ENCODE peak calls at places on chromosomes 4 and X, in seven cellular contexts. I, H, F, W, Y, X and G are unnamed samples.

GRCh38 chrX:151552721-151553120 is 10.8 kb upstream of the PASD1 start:
- DNase-seq in Y (no peak), H (no peak), X (no peak), W (no peak), I (no peak), F (no peak), G (no peak)

GRCh38 chrX:112961981-112962380 is 121.3 kb upstream of the AMOT start:
- DNase-seq in X (no peak), H (no peak), Y (no peak), W (no peak), F (no peak), I (no peak), G (no peak)

GRCh38 chr4:79923290-79923689 is 149.7 kb downstream of the ANTXR2 start:
- DNase-seq in H (no peak), Y (no peak), X (no peak), F (no peak), W (no peak), I (peak), G (no peak)

GRCh38 chrX:15849555-15849954 is 5.1 kb downstream of the AP1S2 start:
- DNase-seq in W (no peak), Y (no peak), H (no peak), F (no peak), I (no peak), X (no peak), G (no peak)

GRCh38 chr4:80142396-80143304 is 54.7 kb upstream of the PRDM8 start:
- DNase-seq in X (no peak), H (no peak), Y (no peak), F (no peak), W (no peak), I (no peak), G (no peak)

GRCh38 chrX:1138476-1138875 is 74.0 kb downstream of the CRLF2 start:
- DNase-seq in I (no peak), H (no peak), Y (no peak), X (no peak), W (no peak), F (no peak), G (no peak)

GRCh38 chr4:151610229-151610628 is 150.6 kb downstream of the GATB start:
- DNase-seq in H (no peak), F (no peak), W (no peak), X (no peak), Y (no peak), I (no peak), G (no peak)

GRCh38 chr4:56424697-56425514 is 10.5 kb downstream of the PPAT start:
- DNase-seq in X (peak), W (no peak), F (peak), Y (no peak), H (no peak), I (no peak), G (no peak)

GRCh38 chrX:71941771-71942170 is 31.1 kb downstream of the NHSL2 start:
- DNase-seq in H (no peak), Y (no peak), F (no peak), W (no peak), X (no peak), I (no peak), G (no peak)

GRCh38 chr4:142226014-142226413 is 589.6 kb downstream of the IL15 start:
- DNase-seq in I (no peak), X (no peak), Y (no peak), W (no peak), H (no peak), F (no peak), G (no peak)

GRCh38 chr4:178174756-178175155 is 732.5 kb upstream of the AGA start:
- DNase-seq in Y (no peak), X (no peak), F (no peak), I (no peak), W (no peak), H (no peak), G (no peak)

GRCh38 chr4:82733636-82734035 is 65.0 kb downstream of the SCD5 start:
- DNase-seq in W (peak), F (peak), X (no peak), Y (no peak), H (no peak), I (no peak), G (no peak)

GRCh38 chr4:82666970-82667665 is 105.3 kb upstream of the TMEM150C start:
- DNase-seq in H (no peak), W (no peak), Y (no peak), F (no peak), I (no peak), X (no peak), G (no peak)

GRCh38 chr4:21753084-21753760 is 195.3 kb downstream of the KCNIP4 start:
- DNase-seq in F (no peak), X (no peak), I (no peak), Y (no peak), H (no peak), W (peak), G (no peak)

GRCh38 chr4:67581208-67581857 is 22.8 kb downstream of the STAP1 start:
- DNase-seq in F (no peak), W (no peak), X (no peak), Y (no peak), H (no peak), I (no peak), G (no peak)

GRCh38 chr4:30875659-30876269 is 155.6 kb downstream of the PCDH7 start:
- DNase-seq in X (no peak), I (no peak), W (no peak), H (no peak), F (no peak), Y (no peak), G (no peak)

GRCh38 chr4:60757986-60758385 is 442.1 kb upstream of the ADGRL3 start:
- DNase-seq in I (no peak), W (no peak), Y (no peak), X (no peak), H (no peak), F (no peak), G (no peak)

GRCh38 chr4:60759518-60760245 is 440.4 kb upstream of the ADGRL3 start:
- DNase-seq in I (no peak), W (no peak), F (no peak), H (no peak), Y (no peak), X (no peak), G (no peak)
- TF ChIP-seq CTCF in I (no peak), W (no peak), F (no peak), H (no peak), Y (no peak), X (peak), G (peak)

DNA sequence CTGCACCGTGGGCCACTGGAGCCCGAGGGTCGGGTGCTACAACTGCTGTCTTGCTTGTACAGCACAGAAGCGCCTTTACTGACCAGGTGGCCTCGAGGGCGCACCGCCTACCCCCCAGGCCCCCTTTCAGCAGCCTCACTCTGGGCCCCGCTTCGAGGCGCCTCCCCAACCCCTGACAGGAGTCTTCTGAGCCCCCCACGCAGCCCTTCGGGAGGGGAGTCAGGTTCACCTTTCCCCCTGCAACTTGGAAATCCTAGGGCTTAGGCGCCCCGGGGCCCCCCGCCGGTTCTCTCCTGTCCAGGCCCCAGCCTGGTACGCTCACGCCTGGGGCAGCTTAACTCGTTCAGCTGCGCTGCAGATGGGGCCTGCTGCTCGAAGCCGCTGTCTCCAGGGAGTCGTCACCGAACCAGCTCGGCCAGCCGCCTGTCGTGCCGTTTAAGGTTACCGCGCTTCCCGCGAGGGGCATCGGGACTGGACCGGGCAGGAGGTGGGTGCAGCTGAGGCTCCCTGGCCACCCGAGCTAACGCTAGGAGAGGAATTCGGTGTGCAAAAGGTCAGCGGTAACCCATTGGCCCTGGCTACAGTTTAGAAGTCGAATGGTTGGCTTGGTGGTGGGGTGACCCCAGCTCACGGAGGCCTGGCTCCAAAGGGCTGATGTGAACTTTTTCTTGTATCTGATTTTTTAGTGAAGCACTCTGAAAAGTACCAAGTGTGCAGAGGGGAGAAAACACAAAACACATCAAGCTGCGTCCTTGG is 58.9 kb upstream of the BCOR start:
- DNase-seq in Y (no peak), X (peak), I (no peak), F (no peak), W (no peak), H (no peak), G (no peak)
- TF ChIP-seq CTCF in Y (no peak), X (no peak), I (no peak), F (no peak), W (no peak), H (no peak), G (no peak)

DNA sequence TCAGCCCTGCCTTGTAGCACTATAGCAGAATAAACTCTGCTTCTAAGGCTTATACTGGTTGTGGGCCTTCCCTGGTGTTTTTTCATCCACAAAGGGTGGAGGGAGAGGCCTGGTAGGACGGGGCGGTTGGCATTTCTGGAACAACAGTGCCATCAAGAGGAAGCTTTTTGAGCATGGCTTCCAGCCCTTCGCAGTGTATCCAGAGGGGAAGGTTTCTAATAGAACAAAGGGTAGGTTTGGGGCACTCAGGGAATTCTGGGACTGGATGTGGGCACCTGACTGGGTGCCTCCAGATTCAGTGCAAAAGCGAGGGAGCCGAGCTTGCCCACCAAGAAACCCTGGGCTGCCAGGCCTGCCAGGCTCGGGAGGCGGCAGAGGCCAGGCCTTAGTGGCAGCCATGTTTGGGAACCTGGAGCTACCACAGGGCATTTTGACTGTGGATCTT is 229.6 kb upstream of the AGTR2 start:
- DNase-seq in I (no peak), X (no peak), F (peak), W (peak), H (peak), Y (peak), G (no peak)
- TF ChIP-seq CTCF in I (no peak), X (no peak), F (peak), W (no peak), H (peak), Y (peak), G (no peak)

DNA sequence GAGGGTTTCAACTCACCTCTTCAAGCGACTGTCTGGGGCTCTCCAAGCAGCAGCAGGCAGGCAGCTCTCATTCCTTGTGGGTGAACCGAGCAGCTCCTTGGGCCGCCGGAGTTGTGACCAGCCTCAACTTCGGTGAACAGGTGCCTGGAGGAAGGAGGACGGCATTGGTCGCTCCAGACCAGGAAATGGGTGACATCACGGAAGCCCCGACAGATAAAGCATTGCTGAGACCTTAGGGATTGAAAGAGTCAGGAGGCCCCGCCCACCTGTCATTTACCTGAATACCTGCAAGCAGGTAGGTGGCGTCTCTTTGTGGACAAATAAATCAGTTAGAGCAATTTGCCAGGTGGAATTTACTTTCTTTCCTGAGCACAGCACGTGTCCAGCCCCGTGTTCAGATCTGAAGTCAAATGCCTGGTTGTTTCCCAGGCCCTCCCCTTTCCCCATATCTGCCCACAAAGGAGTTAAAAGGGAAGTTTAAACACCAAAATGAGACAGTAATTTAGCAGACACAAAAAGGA is at the start of gene LNX1:
- DNase-seq in Y (peak), H (no peak), F (no peak), W (no peak), I (no peak), X (no peak), G (no peak)
- TF ChIP-seq CTCF in Y (no peak), H (no peak), F (no peak), W (no peak), I (no peak), X (no peak), G (no peak)

GRCh38 chr4:44928785-44929184 is 202.4 kb upstream of the GNPDA2 start:
- DNase-seq in H (no peak), W (no peak), Y (no peak), F (no peak), X (no peak), I (no peak), G (no peak)

GRCh38 chr4:44931720-44932119 is 205.4 kb upstream of the GNPDA2 start:
- DNase-seq in H (no peak), I (no peak), F (no peak), W (no peak), Y (no peak), X (no peak), G (no peak)

GRCh38 chr4:44928062-44928380 is 201.7 kb upstream of the GNPDA2 start:
- DNase-seq in H (no peak), Y (no peak), F (no peak), I (no peak), W (no peak), X (no peak), G (no peak)

GRCh38 chr4:44927361-44928061 is 201.2 kb upstream of the GNPDA2 start:
- DNase-seq in F (no peak), X (no peak), I (no peak), W (no peak), H (no peak), Y (no peak), G (no peak)
- TF ChIP-seq CTCF in F (peak), X (peak), I (no peak), W (peak), H (no peak), Y (no peak), G (peak)

GRCh38 chr4:11488657-11489448 is 60.2 kb upstream of the HS3ST1 start:
- DNase-seq in F (no peak), I (no peak), W (no peak), H (no peak), Y (no peak), X (no peak), G (no peak)
- TF ChIP-seq CTCF in F (no peak), I (no peak), W (no peak), H (no peak), Y (no peak), X (no peak), G (no peak)

GRCh38 chr4:165096776-165097175 is 15.9 kb downstream of the TMEM192 start:
- DNase-seq in I (no peak), W (no peak), H (no peak), F (no peak), Y (no peak), X (no peak), G (no peak)
- TF ChIP-seq CTCF in I (no peak), W (peak), H (peak), F (peak), Y (no peak), X (peak), G (peak)

DNA sequence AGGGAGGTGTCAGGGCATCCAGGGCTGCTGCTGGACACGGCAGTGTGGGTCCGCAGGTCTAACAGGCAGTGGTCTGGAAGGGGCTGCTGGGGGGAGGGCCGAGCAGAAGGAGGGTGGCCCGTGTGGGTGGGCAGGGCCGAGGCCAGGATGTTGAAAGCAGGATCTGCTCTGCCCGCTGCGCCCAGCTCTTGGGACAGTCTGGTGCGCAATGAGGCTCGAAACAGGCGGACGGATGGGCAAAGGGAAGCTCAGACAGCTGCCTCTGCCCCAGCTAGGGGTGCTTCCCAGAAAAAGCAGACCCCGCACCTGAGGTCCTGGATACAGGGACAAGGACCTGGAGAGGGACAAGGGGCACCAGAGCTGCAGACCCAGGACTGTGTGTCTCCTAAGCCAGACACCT is 121.3 kb downstream of the FAM53A start:
- DNase-seq in Y (no peak), I (no peak), W (no peak), X (no peak), H (no peak), F (no peak), G (no peak)
- TF ChIP-seq CTCF in Y (no peak), I (no peak), W (no peak), X (no peak), H (no peak), F (no peak), G (no peak)

GRCh38 chrX:47560831-47561652 is at the start of gene ARAF:
- DNase-seq in Y (peak), F (peak), W (peak), X (peak), I (peak), H (peak), G (peak)

GRCh38 chrX:47561653-47562151 is 697 bp downstream of the ARAF start:
- DNase-seq in I (no peak), W (no peak), F (no peak), H (no peak), Y (no peak), X (no peak), G (no peak)

GRCh38 chrX:47564438-47565085 is 3.6 kb downstream of the ARAF start:
- DNase-seq in W (no peak), Y (no peak), X (no peak), I (no peak), H (no peak), F (no peak), G (no peak)

GRCh38 chrX:47563801-47564315 is 2.9 kb downstream of the ARAF start:
- DNase-seq in Y (no peak), F (no peak), I (no peak), W (no peak), X (no peak), H (no peak), G (no peak)

GRCh38 chrX:47562615-47563243 is 1.7 kb downstream of the ARAF start:
- DNase-seq in Y (no peak), I (no peak), H (no peak), X (no peak), F (no peak), W (no peak), G (no peak)
- TF ChIP-seq CTCF in Y (no peak), I (peak), H (peak), X (peak), F (peak), W (peak), G (no peak)